ENCODE peak calls at places on chromosomes 1 and 21, in six cellular contexts. D is IMR-90, B is HT1080, Y is EL, U is heart left ventricle, X is T follicular helper cell. C is an unnamed sample.

GRCh38 chr1:184888505-184888904 is 85.8 kb downstream of the NIBAN1 start:
- DNase-seq in U (no peak), D (peak), B (peak), Y (peak), X (no peak), C (peak)

GRCh38 chr1:30519201-30519763 is 204.1 kb downstream of the MATN1 start:
- DNase-seq in B (no peak), U (no peak), Y (no peak), D (no peak), X (no peak), C (no peak)

GRCh38 chr1:109248797-109249629 is at the start of gene CELSR2:
- DNase-seq in Y (peak), B (peak), U (peak), X (peak), D (peak), C (peak)

GRCh38 chr1:239657291-239657690 is 270.9 kb downstream of the CHRM3 start:
- DNase-seq in Y (peak), U (no peak), B (no peak), X (no peak), D (no peak), C (no peak)

GRCh38 chr1:225442156-225442555 is 14.3 kb upstream of the LBR start:
- DNase-seq in D (no peak), X (no peak), B (no peak), U (no peak), Y (no peak), C (no peak)

GRCh38 chr1:1428174-1428573 is 7.1 kb upstream of the ANKRD65 start:
- DNase-seq in B (no peak), X (no peak), U (no peak), Y (no peak), D (no peak), C (no peak)

GRCh38 chr1:161069731-161070270 is at the start of gene ARHGAP30:
- DNase-seq in U (peak), D (no peak), Y (no peak), B (peak), X (peak), C (no peak)

GRCh38 chr1:25787477-25788043 is 12.4 kb upstream of the SELENON start:
- DNase-seq in D (peak), X (no peak), B (no peak), Y (peak), U (no peak), C (no peak)

GRCh38 chr1:226699166-226699565 is 39.9 kb downstream of the ITPKB start:
- DNase-seq in U (no peak), D (no peak), Y (no peak), B (no peak), X (no peak), C (no peak)

GRCh38 chr1:178650950-178651461 is 74.0 kb upstream of the RALGPS2 start:
- DNase-seq in Y (peak), U (no peak), X (no peak), D (peak), B (peak), C (peak)

GRCh38 chr1:202625416-202626360 is 84.6 kb downstream of the SYT2 start:
- DNase-seq in D (peak), Y (peak), X (peak), U (peak), B (peak), C (peak)

GRCh38 chr1:156489166-156489934 is 11.2 kb downstream of the MEF2D start:
- DNase-seq in U (peak), D (peak), B (no peak), X (peak), Y (no peak), C (no peak)

GRCh38 chr1:84653130-84653680 is 37.1 kb downstream of the SSX2IP start:
- DNase-seq in B (peak), Y (peak), D (peak), U (no peak), X (no peak), C (peak)

GRCh38 chr21:38769253-38769780 is 36.4 kb upstream of the ETS2 start:
- DNase-seq in D (peak), U (no peak), B (peak), Y (peak), X (no peak), C (peak)

GRCh38 chr1:19654386-19654785 is 10.3 kb downstream of the NBL1 start:
- DNase-seq in X (no peak), B (peak), D (no peak), Y (no peak), U (no peak), C (no peak)

C was measured in HCEC 1CT.